ENCODE peak calls at places on chromosomes 1 and 21, in six cellular contexts. Q is ureter; L is Daoy; F is ovary; N is stimulated activated CD4-positive, alpha-beta T cell treated with anti-CD3 and anti-CD28 coated beads, Interleukin-15, amount 100 ng/mL, for 1 hour; C is anterior cingulate cortex. D is an unnamed sample.

GRCh38 chr1:110338200-110339039 is 757 bp upstream of the RBM15 start:
- DNase-seq in C (peak; percentile 98), N (peak; percentile 85), F (peak; percentile 94), L (peak; percentile 100), Q (peak; percentile 98), D (peak; percentile 86)

GRCh38 chr1:155801149-155801548 is 55.9 kb downstream of the GON4L start:
- DNase-seq in N (no peak), C (no peak), L (peak; percentile 2), F (no peak), Q (no peak), D (no peak)

GRCh38 chr1:240337795-240338194 is 246.1 kb downstream of the FMN2 start:
- DNase-seq in F (no peak), L (peak; percentile 29), N (no peak), C (no peak), Q (no peak), D (no peak)

GRCh38 chr1:24111264-24111997 is 504 bp downstream of the MYOM3 start:
- DNase-seq in F (no peak), L (no peak), Q (peak; percentile 75), N (no peak), C (no peak), D (no peak)

GRCh38 chr1:243407284-243408018 is 151.6 kb downstream of the SDCCAG8 start:
- DNase-seq in N (no peak), C (no peak), L (no peak), F (no peak), Q (no peak), D (no peak)

GRCh38 chr1:180167021-180167701 is 12.5 kb downstream of the QSOX1 start:
- DNase-seq in F (no peak), L (no peak), C (no peak), N (no peak), Q (no peak), D (no peak)

GRCh38 chr1:220217383-220217988 is 54.8 kb downstream of the RAB3GAP2 start:
- DNase-seq in N (no peak), Q (no peak), C (no peak), L (peak; percentile 2), F (no peak), D (no peak)

GRCh38 chr1:85178396-85178795 is 22.4 kb downstream of the SYDE2 start:
- DNase-seq in L (no peak), N (no peak), C (no peak), F (no peak), Q (no peak), D (no peak)

GRCh38 chr1:182584746-182585145 is 4.3 kb downstream of the RNASEL start:
- DNase-seq in F (no peak), C (no peak), Q (no peak), N (no peak), L (no peak), D (no peak)

GRCh38 chr1:234955107-234955731 is 173.4 kb downstream of the TOMM20 start:
- DNase-seq in Q (no peak), C (no peak), L (no peak), F (no peak), N (no peak), D (no peak)

GRCh38 chr21:45529785-45530422 is 12.3 kb downstream of the SLC19A1 start:
- DNase-seq in C (no peak), Q (no peak), N (no peak), F (no peak), L (no peak), D (no peak)

GRCh38 chr1:35573198-35573775 is at the start of gene TFAP2E:
- DNase-seq in N (no peak), L (peak; percentile 54), C (no peak), Q (no peak), F (no peak), D (no peak)

GRCh38 chr1:225422033-225422605 is 5.7 kb downstream of the LBR start:
- DNase-seq in N (no peak), C (no peak), F (no peak), Q (no peak), L (no peak), D (no peak)

D was measured in activated T-helper 1 cell treated with anti-CD3 and anti-CD28 coated beads, Interleukin-2, amount 50 U/mL, for 16 hours.